ENCODE peak calls at places on chromosomes 11 and 22, in seven cellular contexts. B is HCT116, F is ovary, N is body of pancreas, P is upper lobe of right lung, T is tibial nerve, M is vagina. S is an unnamed sample.

GRCh38 chr11:11366793-11367192 is 13.7 kb upstream of the CSNK2A3 start:
- DNase-seq in B (no peak), F (no peak), N (no peak), P (no peak), T (no peak), M (no peak), S (peak; percentile 40)

GRCh38 chr11:44559207-44559943 is 6.1 kb upstream of the CD82 start:
- DNase-seq in B (no peak), F (no peak), N (no peak), P (no peak), T (no peak), M (no peak), S (no peak)

GRCh38 chr11:83019888-83020579 is 51.7 kb downstream of the RAB30 start:
- DNase-seq in B (no peak), F (no peak), N (peak; percentile 55), P (no peak), T (no peak), M (no peak), S (peak; percentile 29)

GRCh38 chr11:69002743-69003231 is 10.3 kb downstream of the MRGPRF start:
- DNase-seq in B (no peak), F (peak; percentile 14), N (no peak), P (peak; percentile 58), T (no peak), M (no peak), S (no peak)

GRCh38 chr11:12278766-12279671 is 98.4 kb upstream of the PARVA start:
- DNase-seq in B (no peak), F (no peak), N (peak; percentile 50), P (no peak), T (no peak), M (peak; percentile 67), S (no peak)

GRCh38 chr11:79259800-79260199 is 181.0 kb downstream of the TENM4 start:
- DNase-seq in B (no peak), F (no peak), N (no peak), P (no peak), T (no peak), M (no peak), S (no peak)

GRCh38 chr22:35638408-35638807 is 9.8 kb upstream of the APOL6 start:
- DNase-seq in B (no peak), F (peak; percentile 85), N (peak; percentile 46), P (no peak), T (peak; percentile 72), M (no peak), S (peak; percentile 95)

GRCh38 chr11:96168623-96169022 is 174.4 kb downstream of the MAML2 start:
- DNase-seq in B (no peak), F (peak; percentile 27), N (peak; percentile 34), P (no peak), T (peak; percentile 70), M (no peak), S (peak; percentile 93)

GRCh38 chr11:75195164-75195962 is 44.5 kb downstream of the SLCO2B1 start:
- DNase-seq in B (no peak), F (no peak), N (no peak), P (peak; percentile 85), T (peak; percentile 58), M (no peak), S (no peak)

GRCh38 chr22:45210577-45211431 is 29.9 kb downstream of the KIAA0930 start:
- DNase-seq in B (no peak), F (no peak), N (no peak), P (peak; percentile 61), T (no peak), M (no peak), S (peak; percentile 71)

GRCh38 chr22:47665151-47665550 is 902.7 kb downstream of the TBC1D22A start:
- DNase-seq in B (no peak), F (no peak), N (no peak), P (no peak), T (no peak), M (no peak), S (no peak)

GRCh38 chr11:67634366-67635230 is 4.9 kb upstream of the NUDT8 start:
- DNase-seq in B (no peak), F (no peak), N (no peak), P (peak; percentile 57), T (no peak), M (no peak), S (no peak)

GRCh38 chr22:47328550-47329243 is 566.2 kb downstream of the TBC1D22A start:
- DNase-seq in B (peak; percentile 95), F (peak; percentile 62), N (no peak), P (no peak), T (peak; percentile 18), M (no peak), S (peak; percentile 97)

GRCh38 chr11:12075822-12076821 is 34.3 kb upstream of the MICAL2 start:
- DNase-seq in B (no peak), F (no peak), N (no peak), P (no peak), T (no peak), M (no peak), S (peak; percentile 99)

GRCh38 chr22:42763965-42764480 is 43.4 kb upstream of the A4GALT start:
- DNase-seq in B (no peak), F (no peak), N (no peak), P (no peak), T (no peak), M (no peak), S (no peak)

GRCh38 chr11:59787816-59788215 is 22.8 kb downstream of the MRPL16 start:
- DNase-seq in B (no peak), F (no peak), N (no peak), P (no peak), T (no peak), M (no peak), S (peak; percentile 64)

GRCh38 chr22:39496131-39496838 is 5.8 kb upstream of the MIEF1 start:
- DNase-seq in B (peak; percentile 56), F (peak; percentile 57), N (peak; percentile 88), P (peak; percentile 85), T (peak; percentile 44), M (no peak), S (peak; percentile 52)

GRCh38 chr11:50246699-50247098 is 214.0 kb downstream of the OR4C45 start:
- DNase-seq in B (no peak), F (no peak), N (no peak), P (no peak), T (no peak), M (no peak), S (no peak)

GRCh38 chr11:61151545-61152252 is 9.5 kb downstream of the VPS37C start:
- DNase-seq in B (no peak), F (no peak), N (no peak), P (no peak), T (no peak), M (no peak), S (no peak)

GRCh38 chr22:50183141-50183971 is 2.4 kb upstream of the TRABD start:
- DNase-seq in B (no peak), F (peak; percentile 21), N (no peak), P (no peak), T (no peak), M (no peak), S (no peak)

GRCh38 chr22:50184004-50184461 is 1.7 kb upstream of the TRABD start:
- DNase-seq in B (no peak), F (peak; percentile 82), N (peak; percentile 89), P (peak; percentile 89), T (peak; percentile 70), M (no peak), S (peak; percentile 79)

GRCh38 chr22:50186181-50186731 is 543 bp downstream of the TRABD start:
- DNase-seq in B (no peak), F (no peak), N (peak; percentile 22), P (no peak), T (no peak), M (no peak), S (no peak)

GRCh38 chr22:50185384-50186087 is at the start of gene TRABD:
- DNase-seq in B (peak; percentile 70), F (peak; percentile 88), N (peak; percentile 94), P (peak; percentile 95), T (peak; percentile 65), M (no peak), S (peak; percentile 84)

DNA sequence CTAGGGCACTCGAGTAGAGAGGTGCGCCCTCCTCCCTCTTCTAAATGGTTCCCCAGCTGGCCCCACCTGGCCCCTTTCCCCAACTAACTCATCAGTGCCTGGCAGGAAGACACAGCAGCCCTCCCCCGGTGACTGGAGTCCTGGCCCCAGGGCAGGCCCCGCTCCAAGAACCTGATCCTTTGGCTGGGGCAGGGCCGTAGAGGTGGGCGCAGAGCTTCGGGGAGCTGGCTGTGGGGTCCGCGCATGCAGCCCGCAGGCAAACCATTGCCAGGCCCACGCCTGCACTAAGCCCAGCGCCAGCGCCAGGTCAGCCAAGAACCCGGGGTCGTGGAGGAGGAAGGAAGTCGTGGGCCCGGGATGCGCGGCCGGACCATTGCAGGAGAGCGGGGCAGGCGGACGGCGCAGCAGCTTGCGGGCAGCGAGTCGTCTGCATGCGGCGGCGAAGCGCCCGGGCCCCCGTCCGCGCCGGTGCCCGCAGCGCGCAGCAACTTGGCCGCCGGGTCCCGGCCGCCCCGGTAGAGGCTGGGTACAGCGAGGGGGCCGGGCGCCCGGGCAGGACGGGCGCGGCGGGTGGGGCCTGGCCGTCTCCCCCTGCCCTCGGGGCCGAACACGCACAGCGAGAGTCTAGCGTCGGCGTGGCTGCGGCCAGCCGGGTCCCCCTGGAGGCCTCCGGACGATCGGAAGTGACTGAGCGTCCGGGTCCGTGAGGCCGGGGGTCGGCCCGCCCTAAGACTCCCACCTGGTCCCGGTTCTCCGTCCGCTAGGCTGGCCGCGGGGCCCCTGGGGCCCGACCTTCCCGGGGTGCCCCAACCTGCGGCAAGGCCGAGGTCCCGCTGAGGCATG is 951 bp upstream of the TRABD start:
- DNase-seq in B (no peak), F (peak; percentile 64), N (peak; percentile 25), P (no peak), T (no peak), M (no peak), S (no peak)
- H3K4me3 ChIP-seq in B (peak overlapping the region; percentile 58), F (peak overlapping the region; percentile 64), N (no peak overlapping the region), P (peak overlapping the region; percentile 62), T (peak overlapping the region; percentile 67), M (peak overlapping the region; percentile 65), S (peak overlapping the region; percentile 42)

GRCh38 chr22:31490496-31490925 is 869 bp upstream of the EIF4ENIF1 start:
- DNase-seq in B (peak; percentile 22), F (no peak), N (peak; percentile 36), P (peak; percentile 72), T (peak; percentile 34), M (no peak), S (peak; percentile 68)
- TF ChIP-seq CTCF in B (no peak), F (no peak), N (no peak), P (peak; percentile 7), T (no peak), M (no peak), S (no peak)

DNA sequence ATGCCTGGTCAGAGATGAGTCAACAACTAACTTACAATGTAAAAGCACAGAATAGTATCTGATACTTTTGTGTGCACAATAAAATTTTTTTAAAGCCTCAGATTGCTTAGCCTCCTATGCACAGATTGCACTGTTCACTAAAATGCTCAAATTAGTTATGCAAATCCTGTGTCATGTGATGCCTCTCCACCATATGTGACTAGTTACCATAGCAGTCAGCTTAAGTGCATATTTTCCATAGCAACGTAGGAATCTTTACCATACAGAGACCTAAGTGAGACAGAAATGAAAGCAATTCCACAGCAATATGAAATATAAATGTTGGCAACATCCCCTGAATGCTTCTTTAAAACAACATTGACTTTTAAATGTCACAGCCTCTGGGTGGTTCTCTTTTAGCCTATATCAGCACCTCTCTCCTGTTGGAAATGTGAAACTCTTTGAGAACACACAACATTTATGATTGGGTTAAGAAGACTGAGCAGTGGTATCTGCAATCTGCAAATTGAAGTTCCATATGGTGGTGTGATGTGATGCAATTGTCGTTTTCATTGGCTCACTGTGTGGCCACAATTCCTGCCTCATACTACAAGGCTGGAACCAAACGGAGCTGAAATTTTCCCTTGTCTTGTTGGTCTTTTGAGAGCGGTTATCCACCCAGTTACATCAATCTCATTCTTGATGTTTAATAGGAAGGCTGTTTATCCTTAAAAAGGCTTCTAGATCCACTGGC is 814.6 kb downstream of the DLG2 start:
- DNase-seq in B (no peak), F (no peak), N (no peak), P (no peak), T (no peak), M (no peak), S (no peak)
- H3K4me3 ChIP-seq in B (no peak overlapping the region), F (no peak overlapping the region), N (no peak overlapping the region), P (no peak overlapping the region), T (no peak overlapping the region), M (no peak overlapping the region), S (no peak overlapping the region)

GRCh38 chr22:31872209-31872608 is 72.1 kb upstream of the YWHAH start:
- DNase-seq in B (no peak), F (no peak), N (no peak), P (no peak), T (no peak), M (no peak), S (no peak)
- TF ChIP-seq CTCF in B (no peak), F (no peak), N (no peak), P (peak; percentile 11), T (no peak), M (no peak), S (no peak)